ENCODE peak calls at places on chromosome 7, in seven cellular contexts. F is A549, X is HepG2, V is HCT116, J is GM12878, B is SK-N-SH, D is K562. Y is an unnamed sample.

GRCh38 chr7:92306153-92306552 is 60.4 kb downstream of the ANKIB1 start:
- DNase-seq in D (no peak), F (no peak), J (no peak), B (no peak), V (peak; percentile 45), X (no peak), Y (no peak)

GRCh38 chr7:68684246-68684850 is 913.9 kb upstream of the AUTS2 start:
- DNase-seq in X (no peak), B (no peak), F (no peak), V (no peak), D (no peak), J (no peak), Y (no peak)

GRCh38 chr7:151425670-151426075 is 14.3 kb downstream of the CRYGN start:
- DNase-seq in X (no peak), V (no peak), B (no peak), J (no peak), D (no peak), F (no peak), Y (no peak)

GRCh38 chr7:150342119-150342405 is 633 bp upstream of the RARRES2 start:
- DNase-seq in J (no peak), X (no peak), D (no peak), V (no peak), B (no peak), F (no peak), Y (no peak)

GRCh38 chr7:25068814-25069213 is 56.2 kb downstream of the CYCS start:
- DNase-seq in F (no peak), J (no peak), D (peak; percentile 60), V (no peak), X (no peak), B (no peak), Y (no peak)

GRCh38 chr7:149097088-149097487 is 6.6 kb upstream of the ZNF786 start:
- DNase-seq in X (no peak), V (no peak), J (no peak), D (no peak), F (no peak), B (no peak), Y (peak; percentile 76)

GRCh38 chr7:28904539-28905143 is 53.5 kb downstream of the TRIL start:
- DNase-seq in J (no peak), V (no peak), F (no peak), B (peak; percentile 41), D (no peak), X (no peak), Y (no peak)

GRCh38 chr7:144379791-144380384 is 23.6 kb downstream of the NOBOX start:
- DNase-seq in X (no peak), J (no peak), V (no peak), B (no peak), F (no peak), D (no peak), Y (no peak)

GRCh38 chr7:36746347-36746746 is 22.1 kb upstream of the AOAH start:
- DNase-seq in V (no peak), J (no peak), D (no peak), F (no peak), X (no peak), B (no peak), Y (no peak)

GRCh38 chr7:36979810-36980248 is 255.5 kb upstream of the AOAH start:
- DNase-seq in D (no peak), V (no peak), F (no peak), J (no peak), B (no peak), X (no peak), Y (no peak)

GRCh38 chr7:2066251-2066919 is 166.4 kb downstream of the MAD1L1 start:
- DNase-seq in J (no peak), F (no peak), V (no peak), X (no peak), D (no peak), B (peak; percentile 96), Y (no peak)

GRCh38 chr7:104973909-104974415 is 40.0 kb upstream of the KMT2E start:
- DNase-seq in B (no peak), D (no peak), F (no peak), X (no peak), J (no peak), V (no peak), Y (no peak)

GRCh38 chr7:7201583-7202374 is 19.4 kb downstream of the C1GALT1 start:
- DNase-seq in B (no peak), J (peak; percentile 48), D (no peak), V (no peak), F (no peak), X (no peak), Y (peak; percentile 84)

GRCh38 chr7:156680281-156680680 is 39.7 kb downstream of the RNF32 start:
- DNase-seq in X (no peak), V (no peak), F (no peak), J (no peak), D (no peak), B (no peak), Y (no peak)

GRCh38 chr7:148380581-148381419 is 209.8 kb upstream of the C7orf33 start:
- DNase-seq in J (no peak), F (no peak), V (no peak), X (peak; percentile 4), D (no peak), B (no peak), Y (peak; percentile 0)

GRCh38 chr7:129698516-129699418 is 87.2 kb downstream of the NRF1 start:
- DNase-seq in V (peak; percentile 19), D (no peak), X (no peak), B (no peak), F (no peak), J (no peak), Y (peak; percentile 50)

DNA sequence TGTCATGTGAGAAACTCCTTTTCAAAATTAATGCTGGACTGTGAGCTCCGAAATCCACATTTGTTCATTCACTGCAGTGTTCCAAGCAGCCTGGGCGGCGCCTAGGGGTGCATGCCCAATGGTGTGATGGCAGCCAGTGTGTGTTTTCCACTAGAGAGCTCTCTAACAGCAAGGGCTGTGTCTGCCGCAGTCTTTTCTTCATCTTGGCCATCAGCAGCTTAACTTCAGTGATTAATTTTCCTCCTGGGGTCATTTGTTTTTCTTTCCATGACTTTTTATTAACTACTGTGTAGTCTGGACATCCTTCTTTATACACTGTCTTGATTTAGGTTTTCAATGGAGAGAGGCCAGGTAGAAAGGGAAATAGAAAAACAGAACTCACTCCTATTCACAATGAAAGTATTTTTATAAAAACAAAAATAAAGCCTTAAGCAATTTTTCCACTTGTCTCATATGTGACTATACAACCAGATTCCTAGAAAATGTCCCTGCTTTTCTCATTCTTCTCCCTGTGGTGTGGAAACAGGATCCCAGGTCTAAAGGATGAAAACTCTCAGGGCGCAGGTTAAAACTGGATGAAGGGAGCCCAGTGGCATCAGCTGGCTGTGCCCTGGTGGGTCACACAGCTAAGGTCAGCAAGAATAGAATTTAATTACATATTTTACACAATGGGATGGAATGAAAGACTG is 176.8 kb downstream of the PKD1L1 start:
- DNase-seq in X (no peak), V (no peak), F (peak; percentile 46), B (no peak), D (no peak), J (no peak), Y (no peak)
- H3K4me2 ChIP-seq in X (no peak overlapping the region), V (no peak overlapping the region), F (peak overlapping the region; percentile 45), B (peak overlapping the region; percentile 12), D (no peak overlapping the region), J (no peak overlapping the region), Y (no peak overlapping the region)

GRCh38 chr7:142813262-142813661 is 41.6 kb upstream of the EPHB6 start:
- DNase-seq in B (no peak), X (peak; percentile 44), D (no peak), F (no peak), V (no peak), J (no peak), Y (peak; percentile 86)
- TF ChIP-seq REST in B (no peak), X (no peak), D (no peak), F (no peak), V (no peak), J (no peak), Y (no peak)

GRCh38 chr7:106612432-106612831 is 48.5 kb downstream of the CCDC71L start:
- DNase-seq in B (no peak), F (no peak), J (no peak), D (no peak), V (no peak), X (no peak), Y (no peak)
- H3K4me2 ChIP-seq in B (no peak overlapping the region), F (no peak overlapping the region), J (no peak overlapping the region), D (no peak overlapping the region), V (no peak overlapping the region), X (no peak overlapping the region), Y (no peak overlapping the region)

DNA sequence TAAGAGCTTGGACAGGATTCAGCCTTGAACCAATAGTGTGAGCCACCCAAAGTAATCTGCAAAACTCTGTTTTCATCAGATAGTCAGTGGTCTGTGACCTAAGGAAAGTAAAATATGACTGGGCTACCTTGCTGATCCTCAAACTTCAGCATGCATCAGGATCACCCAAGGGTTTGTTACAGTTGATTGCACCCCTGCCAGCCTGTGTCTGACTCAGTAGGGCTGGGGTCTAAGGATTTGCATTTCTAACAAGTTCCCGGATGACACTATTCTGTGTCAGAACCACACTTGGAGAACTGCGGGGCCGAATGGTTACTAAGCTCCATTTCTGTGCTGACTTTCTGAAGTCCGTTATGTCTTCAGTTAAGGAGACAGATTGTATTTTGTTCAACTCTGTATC is 40.6 kb upstream of the TSPAN13 start:
- DNase-seq in F (no peak), X (no peak), D (no peak), V (no peak), J (no peak), B (no peak), Y (no peak)
- TF ChIP-seq REST in F (no peak), X (no peak), D (no peak), V (no peak), J (no peak), B (no peak), Y (no peak)

Y was measured in GM23338.